ENCODE peak calls at places on chromosomes 11 and 22, in six cellular contexts. One of them, this sample, is unnamed.
A peak's percentile ranks its signal among the peaks of the same experiment; 100 is the strongest.

GRCh38 chr22:47259990-47260389 is 497.5 kb downstream of the TBC1D22A start:
- DNase-seq in dorsolateral prefrontal cortex: no peak
- DNase-seq in tibial artery: no peak
- DNase-seq in A673: peak; percentile 15
- DNase-seq in A549: no peak
- DNase-seq in CD4-positive, alpha-beta T cell: no peak
- DNase-seq in this sample: no peak

GRCh38 chr11:85196955-85197354 is 430.2 kb downstream of the DLG2 start:
- DNase-seq in CD4-positive, alpha-beta T cell: no peak
- DNase-seq in A549: no peak
- DNase-seq in A673: no peak
- DNase-seq in tibial artery: no peak
- DNase-seq in dorsolateral prefrontal cortex: no peak
- DNase-seq in this sample: no peak

GRCh38 chr11:5004429-5005274 is 10.0 kb downstream of the OR51L1 start:
- DNase-seq in CD4-positive, alpha-beta T cell: no peak
- DNase-seq in tibial artery: no peak
- DNase-seq in A673: peak; percentile 59
- DNase-seq in dorsolateral prefrontal cortex: peak; percentile 49
- DNase-seq in A549: peak; percentile 5
- DNase-seq in this sample: peak; percentile 6

GRCh38 chr11:9735236-9735635 is 71.4 kb downstream of the SWAP70 start:
- DNase-seq in tibial artery: no peak
- DNase-seq in A549: no peak
- DNase-seq in A673: no peak
- DNase-seq in CD4-positive, alpha-beta T cell: no peak
- DNase-seq in dorsolateral prefrontal cortex: no peak
- DNase-seq in this sample: no peak

GRCh38 chr11:20000393-20001134 is 159.7 kb downstream of the DBX1 start:
- DNase-seq in A673: no peak
- DNase-seq in tibial artery: no peak
- DNase-seq in dorsolateral prefrontal cortex: peak; percentile 44
- DNase-seq in CD4-positive, alpha-beta T cell: no peak
- DNase-seq in A549: no peak
- DNase-seq in this sample: no peak

GRCh38 chr22:26172389-26172990 is 3.2 kb downstream of the SEZ6L start:
- DNase-seq in A549: peak; percentile 22
- DNase-seq in tibial artery: no peak
- DNase-seq in CD4-positive, alpha-beta T cell: no peak
- DNase-seq in dorsolateral prefrontal cortex: peak; percentile 45
- DNase-seq in A673: peak; percentile 40
- DNase-seq in this sample: peak; percentile 5

GRCh38 chr22:17167486-17167885 is 8.4 kb upstream of the HDHD5 start:
- DNase-seq in CD4-positive, alpha-beta T cell: no peak
- DNase-seq in tibial artery: peak; percentile 81
- DNase-seq in A549: no peak
- DNase-seq in dorsolateral prefrontal cortex: peak; percentile 46
- DNase-seq in A673: no peak
- DNase-seq in this sample: no peak

GRCh38 chr11:122113836-122114235 is 2.2 kb downstream of the BLID start:
- DNase-seq in A673: no peak
- DNase-seq in CD4-positive, alpha-beta T cell: no peak
- DNase-seq in dorsolateral prefrontal cortex: no peak
- DNase-seq in A549: no peak
- DNase-seq in tibial artery: no peak
- DNase-seq in this sample: no peak

GRCh38 chr11:30002157-30002556 is 14.7 kb downstream of the KCNA4 start:
- DNase-seq in dorsolateral prefrontal cortex: no peak
- DNase-seq in CD4-positive, alpha-beta T cell: no peak
- DNase-seq in A549: no peak
- DNase-seq in tibial artery: no peak
- DNase-seq in A673: no peak
- DNase-seq in this sample: no peak

GRCh38 chr11:81673001-81673400 is 1060.7 kb downstream of the FAM181B start:
- DNase-seq in A673: no peak
- DNase-seq in dorsolateral prefrontal cortex: no peak
- DNase-seq in CD4-positive, alpha-beta T cell: no peak
- DNase-seq in tibial artery: no peak
- DNase-seq in A549: no peak
- DNase-seq in this sample: peak; percentile 55

GRCh38 chr11:108562746-108563581 is 30.6 kb downstream of the EXPH5 start:
- DNase-seq in tibial artery: no peak
- DNase-seq in dorsolateral prefrontal cortex: no peak
- DNase-seq in A549: no peak
- DNase-seq in CD4-positive, alpha-beta T cell: no peak
- DNase-seq in A673: no peak
- DNase-seq in this sample: peak; percentile 72

GRCh38 chr11:110174645-110175310 is 81.6 kb downstream of the ZC3H12C start:
- DNase-seq in A549: no peak
- DNase-seq in CD4-positive, alpha-beta T cell: no peak
- DNase-seq in dorsolateral prefrontal cortex: no peak
- DNase-seq in tibial artery: no peak
- DNase-seq in A673: no peak
- DNase-seq in this sample: no peak

GRCh38 chr11:61911124-61911700 is 6.2 kb downstream of the RAB3IL1 start:
- DNase-seq in CD4-positive, alpha-beta T cell: no peak
- DNase-seq in tibial artery: peak; percentile 46
- DNase-seq in A549: no peak
- DNase-seq in dorsolateral prefrontal cortex: peak; percentile 23
- DNase-seq in A673: no peak
- DNase-seq in this sample: no peak

GRCh38 chr11:1744137-1744878 is 6.1 kb downstream of the IFITM10 start:
- DNase-seq in tibial artery: peak; percentile 81
- DNase-seq in A549: no peak
- DNase-seq in A673: no peak
- DNase-seq in dorsolateral prefrontal cortex: no peak
- DNase-seq in CD4-positive, alpha-beta T cell: no peak
- DNase-seq in this sample: no peak

GRCh38 chr11:110331626-110332025 is 35.2 kb upstream of the RDX start:
- DNase-seq in A549: no peak
- DNase-seq in A673: no peak
- DNase-seq in tibial artery: no peak
- DNase-seq in dorsolateral prefrontal cortex: no peak
- DNase-seq in CD4-positive, alpha-beta T cell: no peak
- DNase-seq in this sample: no peak

GRCh38 chr11:48107188-48107704 is 109.4 kb upstream of the OR4B1 start:
- DNase-seq in CD4-positive, alpha-beta T cell: no peak
- DNase-seq in A673: no peak
- DNase-seq in dorsolateral prefrontal cortex: no peak
- DNase-seq in tibial artery: no peak
- DNase-seq in A549: no peak
- DNase-seq in this sample: peak; percentile 73

GRCh38 chr22:45039206-45039605 is 29.4 kb upstream of the PHF21B start:
- DNase-seq in A549: no peak
- DNase-seq in tibial artery: no peak
- DNase-seq in A673: no peak
- DNase-seq in dorsolateral prefrontal cortex: no peak
- DNase-seq in CD4-positive, alpha-beta T cell: no peak
- DNase-seq in this sample: no peak

GRCh38 chr11:76766521-76766920 is 16.6 kb upstream of the TSKU start:
- DNase-seq in A549: no peak
- DNase-seq in A673: no peak
- DNase-seq in tibial artery: no peak
- DNase-seq in CD4-positive, alpha-beta T cell: no peak
- DNase-seq in dorsolateral prefrontal cortex: no peak
- DNase-seq in this sample: no peak

GRCh38 chr11:17244046-17244445 is 32.5 kb upstream of the NUCB2 start:
- DNase-seq in A673: no peak
- DNase-seq in dorsolateral prefrontal cortex: no peak
- DNase-seq in A549: no peak
- DNase-seq in CD4-positive, alpha-beta T cell: no peak
- DNase-seq in tibial artery: no peak
- DNase-seq in this sample: no peak

GRCh38 chr11:125465254-125465653 is 30.8 kb downstream of the FEZ1 start:
- DNase-seq in tibial artery: no peak
- DNase-seq in dorsolateral prefrontal cortex: no peak
- DNase-seq in A549: no peak
- DNase-seq in CD4-positive, alpha-beta T cell: no peak
- DNase-seq in A673: no peak
- DNase-seq in this sample: no peak

GRCh38 chr11:96134622-96135021 is 208.4 kb downstream of the MAML2 start:
- DNase-seq in A673: no peak
- DNase-seq in tibial artery: no peak
- DNase-seq in dorsolateral prefrontal cortex: no peak
- DNase-seq in CD4-positive, alpha-beta T cell: no peak
- DNase-seq in A549: no peak
- DNase-seq in this sample: peak; percentile 83

GRCh38 chr11:128860571-128861361 is 6.3 kb downstream of the KCNJ1 start:
- DNase-seq in CD4-positive, alpha-beta T cell: no peak
- DNase-seq in A673: no peak
- DNase-seq in tibial artery: no peak
- DNase-seq in dorsolateral prefrontal cortex: no peak
- DNase-seq in A549: no peak
- DNase-seq in this sample: no peak

GRCh38 chr11:121318848-121319834 is 26.6 kb downstream of the SC5D start:
- DNase-seq in dorsolateral prefrontal cortex: no peak
- DNase-seq in A673: peak; percentile 71
- DNase-seq in A549: no peak
- DNase-seq in tibial artery: no peak
- DNase-seq in CD4-positive, alpha-beta T cell: no peak
- DNase-seq in this sample: no peak

GRCh38 chr11:77181226-77181625 is 53.2 kb downstream of the MYO7A start:
- DNase-seq in A549: no peak
- DNase-seq in dorsolateral prefrontal cortex: no peak
- DNase-seq in A673: no peak
- DNase-seq in CD4-positive, alpha-beta T cell: no peak
- DNase-seq in tibial artery: no peak
- DNase-seq in this sample: no peak

GRCh38 chr11:103325686-103326069 is 216.5 kb downstream of the DYNC2H1 start:
- DNase-seq in A673: no peak
- DNase-seq in dorsolateral prefrontal cortex: no peak
- DNase-seq in A549: no peak
- DNase-seq in CD4-positive, alpha-beta T cell: no peak
- DNase-seq in tibial artery: no peak
- DNase-seq in this sample: no peak

GRCh38 chr11:119095066-119095880 is 6.4 kb downstream of the DPAGT1 start:
- DNase-seq in tibial artery: peak; percentile 100
- DNase-seq in CD4-positive, alpha-beta T cell: peak; percentile 99
- DNase-seq in A673: peak; percentile 100
- DNase-seq in dorsolateral prefrontal cortex: peak; percentile 100
- DNase-seq in A549: peak; percentile 93
- DNase-seq in this sample: peak; percentile 99

DNA sequence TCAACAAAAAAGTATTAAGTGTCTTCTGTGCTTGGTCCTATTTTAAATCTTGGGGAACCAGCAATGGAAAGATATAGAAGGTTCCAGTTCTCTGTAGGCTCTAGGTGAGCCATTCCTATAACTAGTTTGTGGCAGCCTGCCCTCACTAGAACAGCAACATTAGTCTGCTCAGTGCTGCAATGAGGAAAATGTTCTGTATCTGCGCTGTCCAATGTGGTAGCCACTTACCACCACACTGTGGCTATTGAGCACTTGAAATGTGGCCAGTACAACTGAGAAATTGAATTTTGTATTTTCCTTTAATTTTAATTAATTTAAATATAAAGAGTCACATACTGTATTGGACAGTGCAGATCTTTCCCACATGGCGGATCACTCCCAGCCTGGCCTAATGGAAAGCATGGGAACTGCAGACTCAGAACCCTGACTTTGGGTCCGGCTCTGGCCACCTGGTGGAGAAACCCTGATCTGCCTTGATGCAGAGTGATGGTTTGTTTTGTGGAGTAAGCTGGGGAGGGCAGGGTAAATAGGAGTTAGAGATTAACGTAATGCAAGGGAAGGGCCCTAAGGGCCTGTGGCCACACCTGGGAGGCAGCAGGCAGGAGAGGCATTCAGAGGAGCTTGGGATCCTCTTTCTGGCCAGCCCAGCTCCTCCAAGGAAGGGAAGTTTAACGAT is 101.0 kb downstream of the ME3 start:
- DNase-seq in tibial artery: no peak
- DNase-seq in A549: peak; percentile 69
- DNase-seq in CD4-positive, alpha-beta T cell: no peak
- DNase-seq in A673: peak; percentile 58
- DNase-seq in dorsolateral prefrontal cortex: no peak
- DNase-seq in this sample: no peak
- TF ChIP-seq CTCF in tibial artery: no peak
- TF ChIP-seq CTCF in A549: peak; percentile 60
- TF ChIP-seq CTCF in CD4-positive, alpha-beta T cell: no peak
- TF ChIP-seq CTCF in A673: peak; percentile 63
- TF ChIP-seq CTCF in dorsolateral prefrontal cortex: no peak
- TF ChIP-seq CTCF in this sample: peak; percentile 60

GRCh38 chr11:72684236-72684912 is 10.2 kb upstream of the PDE2A start:
- DNase-seq in dorsolateral prefrontal cortex: no peak
- DNase-seq in tibial artery: peak; percentile 76
- DNase-seq in A673: peak; percentile 45
- DNase-seq in CD4-positive, alpha-beta T cell: peak; percentile 51
- DNase-seq in A549: peak; percentile 97
- DNase-seq in this sample: peak; percentile 61
- TF ChIP-seq CTCF in dorsolateral prefrontal cortex: peak; percentile 24
- TF ChIP-seq CTCF in tibial artery: peak; percentile 62
- TF ChIP-seq CTCF in A673: peak; percentile 51
- TF ChIP-seq CTCF in CD4-positive, alpha-beta T cell: peak; percentile 10
- TF ChIP-seq CTCF in A549: peak; percentile 59
- TF ChIP-seq CTCF in this sample: peak; percentile 83

DNA sequence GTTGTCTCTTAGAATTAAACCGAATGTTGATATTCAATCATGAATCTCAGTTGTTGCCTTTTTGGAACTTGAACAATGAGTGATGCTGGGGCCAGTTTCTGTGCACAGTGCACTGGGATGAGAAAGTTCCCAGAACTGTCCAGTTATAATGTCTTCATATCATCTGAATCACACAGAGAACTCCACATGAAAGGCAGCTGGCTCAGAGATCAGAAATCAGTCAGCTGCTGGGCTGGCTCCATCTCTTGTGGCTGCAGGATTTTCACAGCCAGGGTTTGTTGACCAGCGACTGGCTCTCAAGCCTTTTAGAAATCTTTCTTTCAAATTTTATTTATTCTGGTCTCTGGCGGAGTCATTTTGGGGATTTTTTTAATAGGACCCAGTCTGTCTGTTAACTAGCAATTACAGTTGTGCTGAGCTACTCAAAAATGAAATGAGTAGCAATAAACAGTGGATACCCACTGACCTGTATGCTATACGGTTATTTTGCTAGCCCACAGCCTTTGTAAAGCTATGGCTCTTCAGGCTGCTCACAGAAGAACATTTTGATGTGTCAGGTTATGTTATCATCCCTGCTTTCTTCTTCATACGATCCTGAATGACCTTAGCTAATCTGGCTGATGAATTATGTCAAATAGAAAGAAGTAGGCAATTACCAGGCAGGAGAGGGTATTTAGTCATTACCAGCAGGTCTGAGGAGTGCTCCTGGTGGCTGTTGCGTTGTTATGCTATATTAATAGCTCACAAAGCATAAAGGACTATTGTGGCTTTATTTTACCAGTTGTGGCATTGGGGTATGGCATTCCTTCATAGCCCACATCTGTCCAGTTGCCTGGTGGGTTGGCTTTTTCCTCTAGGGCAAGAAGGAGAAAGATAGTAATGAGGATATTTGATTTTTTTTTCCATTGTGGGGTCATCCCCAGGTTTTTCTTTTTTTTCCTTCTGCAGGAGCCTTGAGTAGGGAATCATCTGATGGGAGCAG is 3.6 kb downstream of the FAT3 start:
- DNase-seq in dorsolateral prefrontal cortex: no peak
- DNase-seq in A549: no peak
- DNase-seq in A673: no peak
- DNase-seq in tibial artery: no peak
- DNase-seq in CD4-positive, alpha-beta T cell: no peak
- DNase-seq in this sample: no peak
- TF ChIP-seq CTCF in dorsolateral prefrontal cortex: no peak
- TF ChIP-seq CTCF in A549: no peak
- TF ChIP-seq CTCF in A673: no peak
- TF ChIP-seq CTCF in tibial artery: no peak
- TF ChIP-seq CTCF in CD4-positive, alpha-beta T cell: no peak
- TF ChIP-seq CTCF in this sample: no peak

GRCh38 chr11:69899957-69900821 is 81.0 kb upstream of the FGF3 start:
- DNase-seq in A673: no peak
- DNase-seq in A549: no peak
- DNase-seq in tibial artery: no peak
- DNase-seq in CD4-positive, alpha-beta T cell: no peak
- DNase-seq in dorsolateral prefrontal cortex: no peak
- DNase-seq in this sample: peak; percentile 98
- TF ChIP-seq CTCF in A673: no peak
- TF ChIP-seq CTCF in A549: no peak
- TF ChIP-seq CTCF in tibial artery: no peak
- TF ChIP-seq CTCF in CD4-positive, alpha-beta T cell: no peak
- TF ChIP-seq CTCF in dorsolateral prefrontal cortex: no peak
- TF ChIP-seq CTCF in this sample: peak; percentile 21

This sample was measured in PC-9.